ENCODE peak calls at places on chromosomes 13 and 19, in seven cellular contexts. L is ovary; A is astrocyte; S is Caco-2; O is CD8-positive, alpha-beta memory T cell; C is CD8-positive, alpha-beta T cell; G is gastrocnemius medialis. V is an unnamed sample.

GRCh38 chr13:109669234-109669612 is 117.2 kb downstream of the IRS2 start:
- DNase-seq in L (no peak), A (no peak), S (no peak), O (no peak), C (no peak), G (no peak), V (no peak)

GRCh38 chr13:51229731-51230130 is 7.5 kb downstream of the FAM124A start:
- DNase-seq in L (no peak), A (no peak), S (no peak), O (no peak), C (no peak), G (no peak), V (no peak)

GRCh38 chr13:79541426-79542049 is 60.6 kb downstream of the NDFIP2 start:
- DNase-seq in L (no peak), A (peak; percentile 36), S (no peak), O (peak; percentile 55), C (no peak), G (no peak), V (no peak)

GRCh38 chr13:112057736-112058518 is 9.0 kb upstream of the SOX1 start:
- DNase-seq in L (no peak), A (no peak), S (no peak), O (no peak), C (no peak), G (no peak), V (no peak)

GRCh38 chr19:55005684-55006488 is 32.2 kb downstream of the GP6 start:
- DNase-seq in L (no peak), A (peak; percentile 71), S (peak; percentile 85), O (peak; percentile 87), C (peak; percentile 16), G (peak; percentile 4), V (no peak)

GRCh38 chr19:43780706-43781525 is at the start of gene KCNN4:
- DNase-seq in L (no peak), A (peak; percentile 91), S (no peak), O (peak; percentile 45), C (peak; percentile 55), G (no peak), V (no peak)

GRCh38 chr13:114035583-114036501 is 62.0 kb upstream of the C13orf46 start:
- DNase-seq in L (no peak), A (peak; percentile 46), S (no peak), O (no peak), C (no peak), G (no peak), V (peak; percentile 51)

GRCh38 chr13:43981091-43981490 is 101.4 kb downstream of the LACC1 start:
- DNase-seq in L (no peak), A (no peak), S (no peak), O (no peak), C (no peak), G (no peak), V (no peak)

GRCh38 chr19:343941-344624 is 513 bp downstream of the MIER2 start:
- DNase-seq in L (no peak), A (no peak), S (no peak), O (no peak), C (no peak), G (no peak), V (peak; percentile 58)

GRCh38 chr19:19485161-19485997 is 30.0 kb downstream of the TSSK6 start:
- DNase-seq in L (no peak), A (peak; percentile 55), S (no peak), O (no peak), C (no peak), G (no peak), V (no peak)

GRCh38 chr13:107553838-107554237 is 661.5 kb downstream of the LIG4 start:
- DNase-seq in L (no peak), A (no peak), S (no peak), O (no peak), C (no peak), G (no peak), V (no peak)

GRCh38 chr13:36090592-36090991 is 40.6 kb downstream of the DCLK1 start:
- DNase-seq in L (no peak), A (peak; percentile 8), S (no peak), O (no peak), C (no peak), G (no peak), V (no peak)

GRCh38 chr19:49071860-49072547 is 495 bp downstream of the KCNA7 start:
- DNase-seq in L (no peak), A (no peak), S (peak; percentile 88), O (no peak), C (no peak), G (no peak), V (peak; percentile 37)

GRCh38 chr19:49712397-49712859 is 21.5 kb downstream of the CPT1C start:
- DNase-seq in L (peak; percentile 71), A (peak; percentile 14), S (peak; percentile 78), O (no peak), C (no peak), G (peak; percentile 25), V (peak; percentile 66)

GRCh38 chr13:106471957-106472543 is 63.4 kb downstream of the EFNB2 start:
- DNase-seq in L (no peak), A (peak; percentile 93), S (peak; percentile 93), O (no peak), C (no peak), G (no peak), V (peak; percentile 28)

GRCh38 chr19:14391156-14391821 is 10.0 kb downstream of the ADGRE5 start:
- DNase-seq in L (no peak), A (no peak), S (no peak), O (no peak), C (no peak), G (no peak), V (no peak)

DNA sequence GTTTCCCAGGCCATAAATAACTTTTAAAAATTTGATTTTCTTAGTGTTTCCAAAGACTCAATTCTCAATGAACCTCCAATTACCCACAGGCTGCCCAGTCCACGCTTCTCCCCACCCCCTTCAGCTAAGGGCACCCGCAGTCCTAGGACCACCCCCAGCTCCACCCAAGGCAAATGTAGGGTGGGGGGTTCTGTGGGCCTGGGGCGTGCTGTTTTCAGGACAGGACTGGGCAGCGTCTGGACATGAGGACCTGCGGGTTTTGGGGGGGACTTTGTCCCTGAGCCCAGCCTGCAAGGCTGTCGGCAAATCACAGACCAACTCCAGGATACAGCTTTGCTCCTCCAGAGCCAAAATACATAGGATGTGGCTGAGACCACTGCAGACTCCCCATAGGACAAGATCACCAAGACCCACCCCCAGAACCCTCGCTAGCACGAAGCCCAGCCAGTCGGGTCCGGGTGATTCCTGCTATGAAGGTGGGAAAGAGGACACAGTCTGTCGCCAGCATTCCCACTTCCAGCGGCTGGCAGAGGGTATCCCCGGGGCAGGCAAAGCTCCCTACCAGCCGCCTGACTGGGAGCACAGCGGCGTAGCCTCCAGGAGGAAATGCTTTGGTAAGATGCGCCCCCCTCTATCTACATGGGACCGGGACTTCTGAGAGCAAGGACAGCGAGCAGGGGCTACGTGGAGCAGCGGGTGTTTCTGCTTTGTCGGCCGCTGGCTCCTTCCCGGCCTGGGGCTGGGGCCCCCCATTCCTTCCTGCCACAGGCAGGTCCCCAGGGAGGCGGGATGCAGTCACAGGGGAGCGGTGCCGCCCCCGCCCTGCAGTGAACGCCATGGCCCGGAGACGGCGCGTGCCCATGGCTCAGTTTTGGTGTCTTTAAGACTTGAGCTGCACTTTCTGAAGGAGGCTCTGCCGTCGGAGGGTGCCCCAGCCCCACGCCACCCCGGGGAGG is 1.6 kb upstream of the TIMM13 start:
- DNase-seq in L (no peak), A (no peak), S (no peak), O (no peak), C (no peak), G (no peak), V (no peak)
- H3K4me3 ChIP-seq in L (no peak overlapping the region), A (no peak overlapping the region), S (no peak overlapping the region), O (no peak overlapping the region), C (no peak overlapping the region), G (peak overlapping the region; percentile 98), V (peak overlapping the region; percentile 98)

DNA sequence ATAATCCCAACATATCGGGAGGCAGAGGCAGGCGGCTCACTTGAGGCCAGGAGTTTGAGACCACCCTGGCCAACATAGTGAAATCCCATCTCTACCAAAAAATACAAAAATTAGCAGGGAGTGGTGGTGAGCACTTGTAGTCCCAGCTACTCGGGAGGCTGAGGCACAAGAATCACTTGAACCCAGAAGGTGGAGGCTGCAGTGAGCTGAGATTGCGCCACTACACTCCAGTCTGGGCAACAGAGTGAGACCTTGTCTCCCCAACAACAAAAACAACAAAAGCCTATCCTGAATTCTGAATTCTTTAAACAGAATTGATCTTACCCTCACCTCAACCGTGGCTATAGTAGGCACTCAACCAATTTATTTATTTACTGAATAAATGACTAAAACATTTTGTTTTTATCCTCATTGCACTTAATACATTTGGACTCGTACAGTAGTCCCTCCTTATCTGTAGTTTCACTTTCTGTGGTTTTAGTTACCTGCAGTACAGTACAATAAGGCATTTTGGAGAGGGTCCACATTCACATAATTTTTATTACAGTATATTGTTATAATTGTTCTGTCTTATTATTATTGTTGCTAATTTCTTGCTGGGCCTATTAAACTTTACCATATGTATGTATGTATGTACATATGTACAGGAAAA is 98.8 kb downstream of the TBC1D4 start:
- DNase-seq in L (no peak), A (no peak), S (no peak), O (no peak), C (no peak), G (no peak), V (no peak)
- H3K4me1 ChIP-seq in L (peaks cover 6% of the 10 kb centered on the region), A (no peaks in the 10 kb centered on the region), S (peaks cover 80% of the 10 kb centered on the region), O (no peaks in the 10 kb centered on the region), C (no peaks in the 10 kb centered on the region), G (peaks cover 33% of the 10 kb centered on the region), V (peaks cover 21% of the 10 kb centered on the region)

DNA sequence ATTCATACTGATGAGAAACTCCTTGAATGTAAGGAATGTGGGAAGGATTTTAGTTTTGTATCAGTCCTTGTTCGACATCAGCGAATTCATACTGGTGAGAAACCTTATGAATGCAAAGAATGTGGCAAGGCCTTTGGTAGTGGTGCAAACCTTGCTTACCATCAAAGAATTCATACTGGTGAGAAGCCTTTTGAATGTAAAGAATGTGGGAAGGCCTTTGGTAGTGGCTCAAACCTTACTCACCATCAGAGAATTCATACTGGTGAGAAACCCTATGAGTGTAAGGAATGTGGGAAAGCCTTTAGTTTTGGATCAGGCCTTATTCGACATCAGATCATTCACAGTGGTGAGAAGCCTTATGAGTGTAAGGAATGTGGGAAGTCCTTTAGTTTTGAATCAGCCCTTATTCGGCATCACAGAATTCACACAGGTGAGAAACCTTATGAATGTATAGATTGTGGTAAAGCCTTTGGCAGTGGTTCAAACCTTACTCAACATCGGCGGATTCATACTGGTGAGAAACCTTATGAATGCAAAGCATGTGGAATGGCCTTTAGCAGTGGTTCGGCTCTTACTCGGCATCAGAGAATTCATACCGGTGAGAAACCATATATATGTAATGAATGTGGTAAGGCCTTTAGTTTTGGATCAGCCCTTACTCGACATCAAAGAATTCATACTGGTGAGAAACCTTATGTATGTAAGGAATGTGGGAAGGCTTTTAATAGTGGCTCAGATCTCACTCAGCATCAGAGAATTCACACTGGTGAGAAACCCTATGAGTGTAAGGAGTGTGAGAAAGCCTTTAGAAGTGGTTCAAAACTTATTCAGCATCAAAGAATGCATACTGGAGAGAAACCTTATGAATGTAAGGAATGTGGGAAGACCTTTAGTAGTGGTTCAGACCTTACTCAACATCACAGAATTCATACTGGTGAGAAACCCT is 26.6 kb downstream of the ZNF345 start:
- DNase-seq in L (no peak), A (no peak), S (no peak), O (no peak), C (no peak), G (no peak), V (no peak)
- H3K9me3 ChIP-seq in L (peaks cover 8% of the 10 kb centered on the region), A (peaks cover 35% of the 10 kb centered on the region), S (peaks cover 59% of the 10 kb centered on the region), O (peaks cover 59% of the 10 kb centered on the region), C (peaks cover 58% of the 10 kb centered on the region), G (peaks cover 21% of the 10 kb centered on the region), V (peaks cover 97% of the 10 kb centered on the region)

DNA sequence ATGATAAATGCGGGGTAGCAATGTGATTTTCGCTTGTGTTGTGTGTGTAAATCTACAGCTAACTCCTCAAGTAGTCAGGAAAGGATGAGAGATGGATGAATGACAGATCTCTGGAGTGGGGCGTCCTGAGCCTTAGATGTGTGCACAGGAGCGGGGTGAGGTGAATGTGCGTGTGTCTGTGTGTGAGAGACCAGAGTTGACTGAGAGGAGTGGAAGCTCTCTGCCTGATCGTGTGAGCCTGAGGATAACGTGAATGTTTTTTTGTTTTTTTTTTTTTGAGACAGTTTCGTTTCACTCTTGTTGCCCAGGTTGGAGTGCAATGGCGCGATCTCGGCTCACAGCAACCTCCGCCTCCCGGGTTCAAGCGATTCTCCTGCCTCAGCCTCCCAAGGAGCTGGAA is 805 bp downstream of the ZNF461 start:
- DNase-seq in L (no peak), A (no peak), S (no peak), O (no peak), C (no peak), G (no peak), V (no peak)
- H3K4me3 ChIP-seq in L (peak overlapping the region; percentile 68), A (peak overlapping the region; percentile 96), S (peak overlapping the region; percentile 50), O (peak overlapping the region; percentile 97), C (peak overlapping the region; percentile 62), G (peak overlapping the region; percentile 90), V (peak overlapping the region; percentile 91)

V was measured in psoas muscle.